ENCODE peak calls at places on chromosomes 1 and 21, in six cellular contexts. One of them, this sample, is unnamed.

GRCh38 chr1:30780409-30780808 is 22.8 kb upstream of the LAPTM5 start:
- DNase-seq in GOT3: no peak
- DNase-seq in B cell: no peak
- DNase-seq in lung: no peak
- DNase-seq in activated T-helper 1 cell treated with anti-CD3 and anti-CD28 coated beads, Interleukin-2, amount 50 U/mL, for 16 hours: no peak
- DNase-seq in colonic mucosa: no peak
- DNase-seq in this sample: no peak

GRCh38 chr1:166082601-166083000 is 84.2 kb downstream of the FAM78B start:
- DNase-seq in GOT3: no peak
- DNase-seq in B cell: no peak
- DNase-seq in lung: no peak
- DNase-seq in activated T-helper 1 cell treated with anti-CD3 and anti-CD28 coated beads, Interleukin-2, amount 50 U/mL, for 16 hours: no peak
- DNase-seq in colonic mucosa: no peak
- DNase-seq in this sample: no peak

GRCh38 chr21:21290751-21291150 is 292.5 kb downstream of the NCAM2 start:
- DNase-seq in GOT3: no peak
- DNase-seq in B cell: no peak
- DNase-seq in lung: no peak
- DNase-seq in activated T-helper 1 cell treated with anti-CD3 and anti-CD28 coated beads, Interleukin-2, amount 50 U/mL, for 16 hours: no peak
- DNase-seq in colonic mucosa: no peak
- DNase-seq in this sample: no peak

GRCh38 chr1:189657715-189658114 is 819.9 kb downstream of the BRINP3 start:
- DNase-seq in GOT3: no peak
- DNase-seq in B cell: no peak
- DNase-seq in lung: no peak
- DNase-seq in activated T-helper 1 cell treated with anti-CD3 and anti-CD28 coated beads, Interleukin-2, amount 50 U/mL, for 16 hours: no peak
- DNase-seq in colonic mucosa: no peak
- DNase-seq in this sample: no peak

GRCh38 chr1:15213333-15213732 is 33.7 kb upstream of the FHAD1 start:
- DNase-seq in GOT3: no peak
- DNase-seq in B cell: no peak
- DNase-seq in lung: no peak
- DNase-seq in activated T-helper 1 cell treated with anti-CD3 and anti-CD28 coated beads, Interleukin-2, amount 50 U/mL, for 16 hours: no peak
- DNase-seq in colonic mucosa: no peak
- DNase-seq in this sample: no peak

GRCh38 chr1:53956308-53957168 is 10.4 kb downstream of the LRRC42 start:
- DNase-seq in GOT3: no peak
- DNase-seq in B cell: no peak
- DNase-seq in lung: no peak
- DNase-seq in activated T-helper 1 cell treated with anti-CD3 and anti-CD28 coated beads, Interleukin-2, amount 50 U/mL, for 16 hours: no peak
- DNase-seq in colonic mucosa: no peak
- DNase-seq in this sample: no peak

GRCh38 chr1:15326691-15327530 is 79.9 kb downstream of the FHAD1 start:
- DNase-seq in GOT3: no peak
- DNase-seq in B cell: no peak
- DNase-seq in lung: no peak
- DNase-seq in activated T-helper 1 cell treated with anti-CD3 and anti-CD28 coated beads, Interleukin-2, amount 50 U/mL, for 16 hours: no peak
- DNase-seq in colonic mucosa: no peak
- DNase-seq in this sample: peak

GRCh38 chr1:66160719-66161118 is 368.0 kb downstream of the PDE4B start:
- DNase-seq in GOT3: no peak
- DNase-seq in B cell: no peak
- DNase-seq in lung: no peak
- DNase-seq in activated T-helper 1 cell treated with anti-CD3 and anti-CD28 coated beads, Interleukin-2, amount 50 U/mL, for 16 hours: no peak
- DNase-seq in colonic mucosa: no peak
- DNase-seq in this sample: no peak

GRCh38 chr21:35575280-35575915 is 484.9 kb downstream of the SETD4 start:
- DNase-seq in GOT3: peak
- DNase-seq in B cell: no peak
- DNase-seq in lung: no peak
- DNase-seq in activated T-helper 1 cell treated with anti-CD3 and anti-CD28 coated beads, Interleukin-2, amount 50 U/mL, for 16 hours: no peak
- DNase-seq in colonic mucosa: no peak
- DNase-seq in this sample: no peak

GRCh38 chr1:32400876-32401631 is 6.8 kb upstream of the BSDC1 start:
- DNase-seq in GOT3: peak
- DNase-seq in B cell: peak
- DNase-seq in lung: peak
- DNase-seq in activated T-helper 1 cell treated with anti-CD3 and anti-CD28 coated beads, Interleukin-2, amount 50 U/mL, for 16 hours: peak
- DNase-seq in colonic mucosa: peak
- DNase-seq in this sample: peak

GRCh38 chr1:8439015-8439702 is 121.2 kb downstream of the SLC45A1 start:
- DNase-seq in GOT3: no peak
- DNase-seq in B cell: peak
- DNase-seq in lung: peak
- DNase-seq in activated T-helper 1 cell treated with anti-CD3 and anti-CD28 coated beads, Interleukin-2, amount 50 U/mL, for 16 hours: no peak
- DNase-seq in colonic mucosa: peak
- DNase-seq in this sample: peak

GRCh38 chr1:52403566-52404115 is 582 bp downstream of the ORC1 start:
- DNase-seq in GOT3: no peak
- DNase-seq in B cell: peak
- DNase-seq in lung: peak
- DNase-seq in activated T-helper 1 cell treated with anti-CD3 and anti-CD28 coated beads, Interleukin-2, amount 50 U/mL, for 16 hours: peak
- DNase-seq in colonic mucosa: peak
- DNase-seq in this sample: no peak

GRCh38 chr1:58293388-58293787 is 253.1 kb downstream of the OMA1 start:
- DNase-seq in GOT3: no peak
- DNase-seq in B cell: no peak
- DNase-seq in lung: no peak
- DNase-seq in activated T-helper 1 cell treated with anti-CD3 and anti-CD28 coated beads, Interleukin-2, amount 50 U/mL, for 16 hours: no peak
- DNase-seq in colonic mucosa: no peak
- DNase-seq in this sample: no peak

GRCh38 chr1:18344755-18345154 is 136.0 kb upstream of the KLHDC7A start:
- DNase-seq in GOT3: no peak
- DNase-seq in B cell: no peak
- DNase-seq in lung: no peak
- DNase-seq in activated T-helper 1 cell treated with anti-CD3 and anti-CD28 coated beads, Interleukin-2, amount 50 U/mL, for 16 hours: no peak
- DNase-seq in colonic mucosa: no peak
- DNase-seq in this sample: no peak

GRCh38 chr1:204584699-204585372 is 68.6 kb downstream of the MDM4 start:
- DNase-seq in GOT3: no peak
- DNase-seq in B cell: peak
- DNase-seq in lung: no peak
- DNase-seq in activated T-helper 1 cell treated with anti-CD3 and anti-CD28 coated beads, Interleukin-2, amount 50 U/mL, for 16 hours: no peak
- DNase-seq in colonic mucosa: no peak
- DNase-seq in this sample: peak

GRCh38 chr1:37666241-37666867 is 26.0 kb upstream of the CDCA8 start:
- DNase-seq in GOT3: no peak
- DNase-seq in B cell: no peak
- DNase-seq in lung: no peak
- DNase-seq in activated T-helper 1 cell treated with anti-CD3 and anti-CD28 coated beads, Interleukin-2, amount 50 U/mL, for 16 hours: no peak
- DNase-seq in colonic mucosa: no peak
- DNase-seq in this sample: no peak

GRCh38 chr1:58779059-58779754 is 4.6 kb downstream of the JUN start:
- DNase-seq in GOT3: no peak
- DNase-seq in B cell: no peak
- DNase-seq in lung: no peak
- DNase-seq in activated T-helper 1 cell treated with anti-CD3 and anti-CD28 coated beads, Interleukin-2, amount 50 U/mL, for 16 hours: no peak
- DNase-seq in colonic mucosa: no peak
- DNase-seq in this sample: no peak

GRCh38 chr1:226870323-226871046 is at the start of gene PSEN2:
- DNase-seq in GOT3: peak
- DNase-seq in B cell: peak
- DNase-seq in lung: peak
- DNase-seq in activated T-helper 1 cell treated with anti-CD3 and anti-CD28 coated beads, Interleukin-2, amount 50 U/mL, for 16 hours: peak
- DNase-seq in colonic mucosa: peak
- DNase-seq in this sample: peak

GRCh38 chr1:43783671-43784205 is 76.4 kb downstream of the ST3GAL3 start:
- DNase-seq in GOT3: no peak
- DNase-seq in B cell: no peak
- DNase-seq in lung: no peak
- DNase-seq in activated T-helper 1 cell treated with anti-CD3 and anti-CD28 coated beads, Interleukin-2, amount 50 U/mL, for 16 hours: no peak
- DNase-seq in colonic mucosa: no peak
- DNase-seq in this sample: no peak

GRCh38 chr1:915295-916172 is 8.2 kb upstream of the SAMD11 start:
- DNase-seq in GOT3: no peak
- DNase-seq in B cell: no peak
- DNase-seq in lung: no peak
- DNase-seq in activated T-helper 1 cell treated with anti-CD3 and anti-CD28 coated beads, Interleukin-2, amount 50 U/mL, for 16 hours: no peak
- DNase-seq in colonic mucosa: no peak
- DNase-seq in this sample: peak

GRCh38 chr1:51693420-51694144 is 76.7 kb downstream of the OSBPL9 start:
- DNase-seq in GOT3: no peak
- DNase-seq in B cell: no peak
- DNase-seq in lung: no peak
- DNase-seq in activated T-helper 1 cell treated with anti-CD3 and anti-CD28 coated beads, Interleukin-2, amount 50 U/mL, for 16 hours: no peak
- DNase-seq in colonic mucosa: no peak
- DNase-seq in this sample: no peak

GRCh38 chr1:154609398-154610380 is 1.7 kb upstream of the ADAR start:
- DNase-seq in GOT3: no peak
- DNase-seq in B cell: no peak
- DNase-seq in lung: no peak
- DNase-seq in activated T-helper 1 cell treated with anti-CD3 and anti-CD28 coated beads, Interleukin-2, amount 50 U/mL, for 16 hours: peak
- DNase-seq in colonic mucosa: peak
- DNase-seq in this sample: peak

GRCh38 chr1:201147396-201148015 is 6.8 kb downstream of the TMEM9 start:
- DNase-seq in GOT3: no peak
- DNase-seq in B cell: no peak
- DNase-seq in lung: no peak
- DNase-seq in activated T-helper 1 cell treated with anti-CD3 and anti-CD28 coated beads, Interleukin-2, amount 50 U/mL, for 16 hours: no peak
- DNase-seq in colonic mucosa: no peak
- DNase-seq in this sample: no peak

GRCh38 chr1:42735477-42736105 is 4.4 kb downstream of the CLDN19 start:
- DNase-seq in GOT3: no peak
- DNase-seq in B cell: no peak
- DNase-seq in lung: no peak
- DNase-seq in activated T-helper 1 cell treated with anti-CD3 and anti-CD28 coated beads, Interleukin-2, amount 50 U/mL, for 16 hours: no peak
- DNase-seq in colonic mucosa: no peak
- DNase-seq in this sample: peak